ENCODE peak calls at places on chromosomes 6 and 20, in nine cellular contexts. One of them, this sample, is unnamed.

GRCh38 chr6:90131614-90132423 is 164.8 kb downstream of the BACH2 start:
- DNase-seq in uterus: peak; percentile 55
- DNase-seq in IMR-90: peak; percentile 63
- DNase-seq in ovary: no peak
- DNase-seq in tibial nerve: peak; percentile 28
- DNase-seq in esophagus squamous epithelium: no peak
- DNase-seq in stomach: no peak
- DNase-seq in breast epithelium: no peak
- DNase-seq in adrenal gland: no peak
- DNase-seq in this sample: no peak

GRCh38 chr6:143967861-143968498 is 40.1 kb downstream of the PLAGL1 start:
- DNase-seq in tibial nerve: no peak
- DNase-seq in breast epithelium: no peak
- DNase-seq in esophagus squamous epithelium: no peak
- DNase-seq in uterus: no peak
- DNase-seq in adrenal gland: peak; percentile 31
- DNase-seq in stomach: no peak
- DNase-seq in IMR-90: peak; percentile 58
- DNase-seq in ovary: no peak
- DNase-seq in this sample: no peak

GRCh38 chr6:156378853-156379252 is 398.3 kb upstream of the ARID1B start:
- DNase-seq in tibial nerve: no peak
- DNase-seq in breast epithelium: no peak
- DNase-seq in uterus: no peak
- DNase-seq in IMR-90: no peak
- DNase-seq in ovary: no peak
- DNase-seq in esophagus squamous epithelium: no peak
- DNase-seq in adrenal gland: no peak
- DNase-seq in stomach: no peak
- DNase-seq in this sample: no peak

GRCh38 chr6:141829996-141830395 is 302.7 kb upstream of the GJE1 start:
- DNase-seq in uterus: no peak
- DNase-seq in breast epithelium: no peak
- DNase-seq in esophagus squamous epithelium: no peak
- DNase-seq in adrenal gland: no peak
- DNase-seq in IMR-90: no peak
- DNase-seq in stomach: no peak
- DNase-seq in tibial nerve: no peak
- DNase-seq in ovary: no peak
- DNase-seq in this sample: no peak

GRCh38 chr6:139109558-139109957 is 25.3 kb upstream of the HECA start:
- DNase-seq in adrenal gland: no peak
- DNase-seq in breast epithelium: no peak
- DNase-seq in stomach: no peak
- DNase-seq in uterus: no peak
- DNase-seq in IMR-90: peak; percentile 12
- DNase-seq in esophagus squamous epithelium: no peak
- DNase-seq in ovary: no peak
- DNase-seq in tibial nerve: no peak
- DNase-seq in this sample: no peak

GRCh38 chr6:102520981-102521380 is 1127.5 kb downstream of the GRIK2 start:
- DNase-seq in stomach: no peak
- DNase-seq in ovary: no peak
- DNase-seq in breast epithelium: no peak
- DNase-seq in esophagus squamous epithelium: no peak
- DNase-seq in IMR-90: no peak
- DNase-seq in uterus: no peak
- DNase-seq in adrenal gland: no peak
- DNase-seq in tibial nerve: no peak
- DNase-seq in this sample: no peak

GRCh38 chr6:5302995-5303622 is 41.8 kb downstream of the FARS2 start:
- DNase-seq in uterus: no peak
- DNase-seq in breast epithelium: peak; percentile 70
- DNase-seq in IMR-90: peak; percentile 5
- DNase-seq in stomach: peak; percentile 76
- DNase-seq in esophagus squamous epithelium: no peak
- DNase-seq in tibial nerve: no peak
- DNase-seq in ovary: peak; percentile 20
- DNase-seq in adrenal gland: peak; percentile 54
- DNase-seq in this sample: peak; percentile 61

GRCh38 chr6:35727206-35727934 is 9.5 kb upstream of the ARMC12 start:
- DNase-seq in ovary: peak; percentile 96
- DNase-seq in stomach: peak; percentile 76
- DNase-seq in uterus: peak; percentile 97
- DNase-seq in breast epithelium: peak; percentile 93
- DNase-seq in esophagus squamous epithelium: no peak
- DNase-seq in tibial nerve: peak; percentile 88
- DNase-seq in IMR-90: peak; percentile 60
- DNase-seq in adrenal gland: peak; percentile 81
- DNase-seq in this sample: peak; percentile 68

GRCh38 chr6:83192456-83192855 is 609 bp downstream of the PGM3 start:
- DNase-seq in adrenal gland: no peak
- DNase-seq in uterus: no peak
- DNase-seq in IMR-90: no peak
- DNase-seq in tibial nerve: no peak
- DNase-seq in stomach: no peak
- DNase-seq in breast epithelium: no peak
- DNase-seq in esophagus squamous epithelium: no peak
- DNase-seq in ovary: no peak
- DNase-seq in this sample: no peak

GRCh38 chr6:83190596-83190995 is 2.5 kb downstream of the PGM3 start:
- DNase-seq in tibial nerve: no peak
- DNase-seq in esophagus squamous epithelium: no peak
- DNase-seq in uterus: no peak
- DNase-seq in IMR-90: no peak
- DNase-seq in ovary: no peak
- DNase-seq in breast epithelium: no peak
- DNase-seq in adrenal gland: no peak
- DNase-seq in stomach: no peak
- DNase-seq in this sample: no peak

GRCh38 chr6:83188501-83188900 is 4.6 kb downstream of the PGM3 start:
- DNase-seq in adrenal gland: no peak
- DNase-seq in IMR-90: no peak
- DNase-seq in tibial nerve: no peak
- DNase-seq in esophagus squamous epithelium: no peak
- DNase-seq in ovary: no peak
- DNase-seq in uterus: no peak
- DNase-seq in stomach: no peak
- DNase-seq in breast epithelium: no peak
- DNase-seq in this sample: no peak

GRCh38 chr6:83193747-83194582 is 808 bp downstream of the RWDD2A start:
- DNase-seq in breast epithelium: peak; percentile 20
- DNase-seq in ovary: peak; percentile 55
- DNase-seq in stomach: peak; percentile 51
- DNase-seq in uterus: peak; percentile 44
- DNase-seq in esophagus squamous epithelium: no peak
- DNase-seq in tibial nerve: peak; percentile 21
- DNase-seq in adrenal gland: peak; percentile 66
- DNase-seq in IMR-90: no peak
- DNase-seq in this sample: peak; percentile 31

GRCh38 chr6:83192871-83193746 is at the start of the genes PGM3 and RWDD2A:
- DNase-seq in uterus: peak; percentile 85
- DNase-seq in IMR-90: peak; percentile 84
- DNase-seq in tibial nerve: peak; percentile 85
- DNase-seq in adrenal gland: peak; percentile 94
- DNase-seq in esophagus squamous epithelium: peak; percentile 39
- DNase-seq in stomach: peak; percentile 93
- DNase-seq in breast epithelium: peak; percentile 82
- DNase-seq in ovary: peak; percentile 90
- DNase-seq in this sample: peak; percentile 92
- TF ChIP-seq POLR2A in uterus: peak; percentile 85
- TF ChIP-seq POLR2A in IMR-90: peak; percentile 97
- TF ChIP-seq POLR2A in tibial nerve: peak; percentile 70
- TF ChIP-seq POLR2A in adrenal gland: peak; percentile 89
- TF ChIP-seq POLR2A in esophagus squamous epithelium: peak; percentile 86
- TF ChIP-seq POLR2A in stomach: no peak
- TF ChIP-seq POLR2A in breast epithelium: peak; percentile 50
- TF ChIP-seq POLR2A in ovary: no peak
- TF ChIP-seq POLR2A in this sample: peak; percentile 75

DNA sequence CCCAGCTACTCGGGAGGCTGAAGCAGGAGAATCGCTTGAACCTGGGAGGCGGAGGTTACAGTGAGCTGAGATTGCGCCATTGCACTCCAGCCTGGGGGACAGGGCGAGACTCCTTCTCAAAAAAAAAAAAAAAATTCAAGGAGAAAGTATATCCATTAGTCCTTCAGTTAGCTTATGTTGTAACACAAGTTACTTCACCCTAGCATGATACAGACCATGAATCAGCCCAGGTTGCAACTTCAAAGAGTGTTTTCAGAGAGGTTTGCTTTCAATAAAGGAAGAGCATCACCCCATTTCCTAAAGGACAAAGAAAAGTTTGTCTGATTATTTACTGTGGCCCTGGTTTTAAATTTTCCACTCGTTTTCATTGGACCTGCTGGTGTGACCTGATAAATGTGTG is 73.0 kb downstream of the SERAC1 start:
- DNase-seq in esophagus squamous epithelium: no peak
- DNase-seq in stomach: no peak
- DNase-seq in adrenal gland: no peak
- DNase-seq in uterus: no peak
- DNase-seq in IMR-90: no peak
- DNase-seq in ovary: no peak
- DNase-seq in breast epithelium: no peak
- DNase-seq in tibial nerve: no peak
- DNase-seq in this sample: no peak
- H3K36me3 ChIP-seq in esophagus squamous epithelium: peaks cover 75% of the 10 kb centered on the region
- H3K36me3 ChIP-seq in stomach: peaks cover 18% of the 10 kb centered on the region
- H3K36me3 ChIP-seq in adrenal gland: peaks cover 14% of the 10 kb centered on the region
- H3K36me3 ChIP-seq in uterus: no peaks in the 10 kb centered on the region
- H3K36me3 ChIP-seq in IMR-90: peaks cover 40% of the 10 kb centered on the region
- H3K36me3 ChIP-seq in ovary: no peaks in the 10 kb centered on the region
- H3K36me3 ChIP-seq in breast epithelium: no peaks in the 10 kb centered on the region
- H3K36me3 ChIP-seq in tibial nerve: no peaks in the 10 kb centered on the region
- H3K36me3 ChIP-seq in this sample: peaks cover 51% of the 10 kb centered on the region

GRCh38 chr20:62364911-62365736 is 2.0 kb downstream of the LAMA5 start:
- DNase-seq in breast epithelium: no peak
- DNase-seq in esophagus squamous epithelium: no peak
- DNase-seq in tibial nerve: no peak
- DNase-seq in IMR-90: no peak
- DNase-seq in ovary: peak; percentile 17
- DNase-seq in stomach: peak; percentile 56
- DNase-seq in uterus: peak; percentile 36
- DNase-seq in adrenal gland: peak; percentile 96
- DNase-seq in this sample: no peak

GRCh38 chr20:62361799-62362589 is 5.1 kb downstream of the LAMA5 start:
- DNase-seq in uterus: peak; percentile 20
- DNase-seq in ovary: peak; percentile 17
- DNase-seq in adrenal gland: no peak
- DNase-seq in stomach: no peak
- DNase-seq in tibial nerve: no peak
- DNase-seq in breast epithelium: peak; percentile 67
- DNase-seq in IMR-90: no peak
- DNase-seq in esophagus squamous epithelium: no peak
- DNase-seq in this sample: no peak

GRCh38 chr20:62362590-62362940 is 4.5 kb downstream of the LAMA5 start:
- DNase-seq in adrenal gland: no peak
- DNase-seq in tibial nerve: no peak
- DNase-seq in stomach: no peak
- DNase-seq in breast epithelium: no peak
- DNase-seq in esophagus squamous epithelium: no peak
- DNase-seq in ovary: peak; percentile 16
- DNase-seq in uterus: no peak
- DNase-seq in IMR-90: no peak
- DNase-seq in this sample: no peak

GRCh38 chr20:62363920-62364851 is 2.9 kb downstream of the LAMA5 start:
- DNase-seq in uterus: peak; percentile 44
- DNase-seq in stomach: no peak
- DNase-seq in IMR-90: no peak
- DNase-seq in adrenal gland: peak; percentile 64
- DNase-seq in ovary: peak; percentile 27
- DNase-seq in breast epithelium: no peak
- DNase-seq in tibial nerve: no peak
- DNase-seq in esophagus squamous epithelium: no peak
- DNase-seq in this sample: no peak

DNA sequence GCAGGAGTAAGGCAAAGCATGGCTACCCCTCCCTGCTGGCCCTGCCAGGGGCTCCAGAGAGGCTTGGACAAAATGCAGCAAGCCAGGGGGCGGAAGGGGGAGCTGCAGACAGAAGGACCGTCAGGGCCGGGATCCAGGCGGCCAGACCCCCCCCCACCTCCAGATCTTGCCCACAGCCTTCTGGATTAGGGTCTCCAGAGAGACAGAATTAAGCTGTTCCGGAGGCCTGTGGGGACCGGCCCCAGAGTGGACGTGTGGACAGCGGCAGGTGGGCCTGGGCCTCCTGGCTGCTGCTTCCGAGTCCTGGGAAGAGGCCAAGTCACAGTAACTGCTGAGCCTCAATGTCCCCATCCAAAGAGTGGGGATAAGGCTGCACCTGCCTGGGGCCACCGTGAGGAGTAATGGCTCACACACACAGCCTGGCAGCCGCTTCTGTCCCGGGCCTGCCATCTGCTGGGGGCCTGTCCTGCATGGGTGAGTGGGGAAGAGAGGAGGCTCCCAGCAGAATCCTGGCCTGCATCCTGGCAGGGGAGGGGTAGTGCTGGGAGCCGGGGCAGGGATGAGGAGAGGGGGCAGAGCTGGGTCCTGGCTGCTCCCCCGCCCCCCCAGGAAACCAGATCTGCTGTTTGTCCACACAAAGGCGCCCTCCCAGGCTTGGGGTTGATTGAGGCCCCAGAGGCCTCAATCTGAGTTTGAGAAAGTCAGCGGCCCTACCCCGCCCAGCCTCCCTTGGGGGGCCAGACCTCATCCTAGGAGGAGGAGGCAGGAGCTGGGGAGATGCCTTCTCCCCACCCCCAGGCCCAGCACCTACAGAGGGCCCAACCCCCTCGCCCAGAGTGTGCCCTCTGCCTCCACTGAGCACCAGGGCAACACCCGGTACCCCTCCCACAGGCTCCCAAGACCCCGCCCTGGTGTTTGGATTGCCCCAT is 3.9 kb downstream of the LAMA5 start:
- DNase-seq in tibial nerve: no peak
- DNase-seq in esophagus squamous epithelium: no peak
- DNase-seq in uterus: peak; percentile 28
- DNase-seq in IMR-90: no peak
- DNase-seq in stomach: no peak
- DNase-seq in adrenal gland: no peak
- DNase-seq in breast epithelium: no peak
- DNase-seq in ovary: peak; percentile 16
- DNase-seq in this sample: no peak
- H3K27ac ChIP-seq in tibial nerve: peak overlapping the region; percentile 83
- H3K27ac ChIP-seq in esophagus squamous epithelium: peak overlapping the region; percentile 96
- H3K27ac ChIP-seq in uterus: peak overlapping the region; percentile 83
- H3K27ac ChIP-seq in IMR-90: no peak overlapping the region
- H3K27ac ChIP-seq in stomach: peak overlapping the region; percentile 90
- H3K27ac ChIP-seq in adrenal gland: no peak overlapping the region
- H3K27ac ChIP-seq in breast epithelium: peak overlapping the region; percentile 91
- H3K27ac ChIP-seq in ovary: no peak overlapping the region
- H3K27ac ChIP-seq in this sample: no peak overlapping the region

GRCh38 chr6:110877154-110877564 is 2.6 kb downstream of the AMD1 start:
- DNase-seq in breast epithelium: no peak
- DNase-seq in adrenal gland: no peak
- DNase-seq in uterus: no peak
- DNase-seq in esophagus squamous epithelium: no peak
- DNase-seq in IMR-90: peak; percentile 32
- DNase-seq in tibial nerve: no peak
- DNase-seq in stomach: no peak
- DNase-seq in ovary: no peak
- DNase-seq in this sample: no peak

GRCh38 chr6:110877569-110877968 is 3.0 kb downstream of the AMD1 start:
- DNase-seq in tibial nerve: no peak
- DNase-seq in IMR-90: no peak
- DNase-seq in stomach: no peak
- DNase-seq in uterus: no peak
- DNase-seq in ovary: no peak
- DNase-seq in breast epithelium: no peak
- DNase-seq in adrenal gland: no peak
- DNase-seq in esophagus squamous epithelium: no peak
- DNase-seq in this sample: no peak

GRCh38 chr6:110874880-110875547 is 429 bp downstream of the AMD1 start:
- DNase-seq in IMR-90: no peak
- DNase-seq in breast epithelium: no peak
- DNase-seq in uterus: no peak
- DNase-seq in stomach: peak; percentile 68
- DNase-seq in adrenal gland: peak; percentile 64
- DNase-seq in tibial nerve: no peak
- DNase-seq in ovary: peak; percentile 45
- DNase-seq in esophagus squamous epithelium: no peak
- DNase-seq in this sample: peak; percentile 62

GRCh38 chr6:110875548-110876169 is 1.1 kb downstream of the AMD1 start:
- DNase-seq in esophagus squamous epithelium: no peak
- DNase-seq in ovary: peak; percentile 70
- DNase-seq in adrenal gland: peak; percentile 72
- DNase-seq in uterus: peak; percentile 41
- DNase-seq in stomach: peak; percentile 53
- DNase-seq in tibial nerve: no peak
- DNase-seq in IMR-90: no peak
- DNase-seq in breast epithelium: no peak
- DNase-seq in this sample: peak; percentile 47

DNA sequence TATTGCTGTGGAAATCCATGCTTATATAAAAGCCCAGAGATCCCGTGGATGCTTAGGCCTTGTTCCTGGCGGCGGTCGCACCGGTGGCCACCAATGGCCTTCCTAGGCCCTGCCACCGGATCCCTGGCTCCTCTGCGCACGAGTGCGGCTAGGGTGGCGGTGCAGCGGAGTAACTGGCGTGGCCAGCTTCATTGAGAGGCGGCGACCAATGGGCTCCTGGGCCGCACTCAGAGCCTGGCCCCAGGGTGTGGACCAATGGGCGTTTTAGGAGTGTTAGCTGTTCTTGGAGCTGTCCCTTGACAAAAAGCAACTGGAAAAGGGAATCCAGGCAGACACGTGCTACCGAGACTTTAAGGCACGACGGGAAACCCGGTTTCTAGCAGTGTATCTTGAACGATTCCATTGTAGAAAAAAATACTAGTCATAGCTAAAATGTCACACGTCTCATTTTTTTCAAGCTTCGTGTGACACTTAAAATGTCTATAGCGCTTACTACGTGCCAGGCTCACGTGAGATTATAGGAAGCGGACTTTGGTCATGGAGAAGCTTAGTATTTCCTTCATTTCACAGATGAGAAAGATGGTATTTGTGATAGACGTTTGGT is 1.7 kb downstream of the AMD1 start:
- DNase-seq in IMR-90: peak; percentile 90
- DNase-seq in uterus: peak; percentile 85
- DNase-seq in ovary: peak; percentile 87
- DNase-seq in adrenal gland: peak; percentile 90
- DNase-seq in breast epithelium: peak; percentile 77
- DNase-seq in esophagus squamous epithelium: peak; percentile 33
- DNase-seq in stomach: peak; percentile 90
- DNase-seq in tibial nerve: peak; percentile 76
- DNase-seq in this sample: peak; percentile 70
- TF ChIP-seq POLR2A in IMR-90: peak; percentile 96
- TF ChIP-seq POLR2A in uterus: peak; percentile 75
- TF ChIP-seq POLR2A in ovary: peak; percentile 69
- TF ChIP-seq POLR2A in adrenal gland: peak; percentile 80
- TF ChIP-seq POLR2A in breast epithelium: peak; percentile 41
- TF ChIP-seq POLR2A in esophagus squamous epithelium: peak; percentile 87
- TF ChIP-seq POLR2A in stomach: no peak
- TF ChIP-seq POLR2A in tibial nerve: peak; percentile 92
- TF ChIP-seq POLR2A in this sample: peak; percentile 89